ENCODE peak calls at places on chromosomes 12 and 14, in eight cellular contexts. M is Peyer's patch, Q is IMR-90, B is ovary, E is prostate gland, U is spleen, Y is A549, R is breast epithelium. P is an unnamed sample.

GRCh38 chr12:98291828-98292227 is 223.6 kb upstream of the TMPO start:
- DNase-seq in U (no peak), E (no peak), Q (no peak), B (no peak), M (no peak), Y (no peak), R (no peak), P (no peak)

GRCh38 chr12:20000229-20000869 is 368.0 kb upstream of the PDE3A start:
- DNase-seq in M (no peak), Y (no peak), E (no peak), U (no peak), R (no peak), Q (no peak), B (no peak), P (no peak)

GRCh38 chr12:27534060-27534764 is 10.2 kb downstream of the PPFIBP1 start:
- DNase-seq in Q (no peak), R (no peak), U (no peak), E (no peak), B (no peak), Y (no peak), M (no peak), P (no peak)

GRCh38 chr12:85920324-85920947 is 46.3 kb downstream of the NTS start:
- DNase-seq in U (no peak), B (no peak), Y (no peak), Q (peak; percentile 6), M (no peak), R (no peak), E (no peak), P (no peak)

GRCh38 chr14:100544506-100545141 is 42.6 kb downstream of the BEGAIN start:
- DNase-seq in Y (no peak), E (no peak), M (no peak), U (no peak), B (no peak), Q (no peak), R (no peak), P (no peak)

GRCh38 chr14:31307618-31308017 is 100.0 kb upstream of the HECTD1 start:
- DNase-seq in B (no peak), R (no peak), Q (no peak), Y (no peak), E (no peak), M (no peak), U (no peak), P (no peak)

GRCh38 chr14:26088260-26088659 is 509.6 kb downstream of the NOVA1 start:
- DNase-seq in Y (no peak), M (no peak), U (no peak), R (no peak), E (no peak), B (no peak), Q (no peak), P (no peak)

GRCh38 chr12:575948-576612 is 87.2 kb downstream of the NINJ2 start:
- DNase-seq in U (peak; percentile 97), Q (peak; percentile 31), Y (peak; percentile 84), M (peak; percentile 89), B (peak; percentile 80), E (peak; percentile 33), R (no peak), P (peak; percentile 82)

GRCh38 chr12:49903700-49904423 is at the start of gene FAIM2:
- DNase-seq in Y (no peak), M (peak; percentile 56), R (no peak), Q (peak; percentile 82), E (no peak), B (peak; percentile 69), U (peak; percentile 80), P (peak; percentile 50)

GRCh38 chr12:54428050-54429013 is 9.3 kb upstream of the ITGA5 start:
- DNase-seq in E (no peak), B (no peak), Y (no peak), U (no peak), Q (peak; percentile 68), M (no peak), R (no peak), P (no peak)

GRCh38 chr14:64293976-64294671 is at the start of gene ESR2:
- DNase-seq in B (peak; percentile 61), Y (peak; percentile 15), Q (peak; percentile 36), R (no peak), E (no peak), U (peak; percentile 84), M (peak; percentile 75), P (peak; percentile 56)

GRCh38 chr12:59820594-59821011 is 224.8 kb downstream of the SLC16A7 start:
- DNase-seq in Y (no peak), E (no peak), U (no peak), M (no peak), B (no peak), Q (peak; percentile 71), R (no peak), P (no peak)

GRCh38 chr12:114221976-114222630 is 183.8 kb downstream of the TBX5 start:
- DNase-seq in B (no peak), Q (no peak), U (no peak), M (no peak), R (no peak), Y (no peak), E (no peak), P (no peak)

GRCh38 chr14:55419663-55420062 is 8.0 kb upstream of the ATG14 start:
- DNase-seq in M (no peak), Y (no peak), U (no peak), B (no peak), Q (no peak), R (no peak), E (no peak), P (no peak)

GRCh38 chr12:103632554-103633216 is 45.6 kb downstream of the STAB2 start:
- DNase-seq in B (peak; percentile 13), E (peak; percentile 16), R (peak; percentile 19), M (peak; percentile 72), Q (peak; percentile 33), Y (peak; percentile 52), U (peak; percentile 84), P (peak; percentile 56)

GRCh38 chr12:84701041-84701440 is 211.6 kb downstream of the SLC6A15 start:
- DNase-seq in Q (no peak), U (no peak), M (no peak), B (no peak), Y (no peak), E (no peak), R (no peak), P (no peak)

GRCh38 chr14:96309128-96309906 is 53.3 kb downstream of the BDKRB1 start:
- DNase-seq in E (no peak), Q (no peak), Y (peak; percentile 13), M (peak; percentile 58), B (no peak), R (no peak), U (no peak), P (no peak)

GRCh38 chr12:96091833-96092232 is 56.4 kb upstream of the LTA4H start:
- DNase-seq in E (no peak), Q (no peak), M (no peak), U (no peak), Y (no peak), B (no peak), R (no peak), P (no peak)

GRCh38 chr12:12022306-12022931 is 48.3 kb upstream of the BCL2L14 start:
- DNase-seq in M (no peak), E (no peak), Y (no peak), B (no peak), Q (no peak), U (no peak), R (no peak), P (peak; percentile 52)

GRCh38 chr12:116759783-116760581 is 21.9 kb downstream of the RNFT2 start:
- DNase-seq in Y (no peak), R (no peak), U (peak; percentile 73), Q (no peak), M (peak; percentile 64), E (no peak), B (no peak), P (no peak)

GRCh38 chr14:61188196-61188595 is 92.9 kb downstream of the TMEM30B start:
- DNase-seq in Y (peak; percentile 43), B (peak; percentile 30), M (no peak), Q (no peak), U (no peak), E (peak; percentile 7), R (no peak), P (peak; percentile 41)

GRCh38 chr12:124916370-124917134 is 2.1 kb upstream of the UBC start:
- DNase-seq in R (peak; percentile 85), Q (peak; percentile 93), E (peak; percentile 89), U (peak; percentile 71), B (no peak), Y (no peak), M (peak; percentile 88), P (peak; percentile 87)

GRCh38 chr12:124919646-124920352 is 5.3 kb upstream of the UBC start:
- DNase-seq in Q (peak; percentile 38), M (peak; percentile 76), B (peak; percentile 18), R (no peak), E (no peak), Y (no peak), U (peak; percentile 73), P (peak; percentile 70)

GRCh38 chr12:124917841-124918621 is 3.6 kb upstream of the UBC start:
- DNase-seq in M (no peak), U (no peak), B (no peak), E (peak; percentile 66), Q (peak; percentile 21), Y (no peak), R (peak; percentile 88), P (peak; percentile 9)

GRCh38 chr12:124915249-124916236 is 1.1 kb upstream of the UBC start:
- DNase-seq in M (peak; percentile 80), U (no peak), B (no peak), R (peak; percentile 59), Y (no peak), E (peak; percentile 46), Q (peak; percentile 21), P (no peak)

GRCh38 chr12:124917135-124917840 is 2.8 kb upstream of the UBC start:
- DNase-seq in M (peak; percentile 98), Y (peak; percentile 77), E (peak; percentile 98), Q (peak; percentile 100), U (peak; percentile 98), R (peak; percentile 99), B (peak; percentile 92), P (peak; percentile 99)
- TF ChIP-seq POLR2A in M (peak; percentile 22), Y (no peak), E (peak; percentile 51), Q (peak; percentile 57), U (no peak), R (peak; percentile 29), B (peak; percentile 62), P (peak; percentile 80)

DNA sequence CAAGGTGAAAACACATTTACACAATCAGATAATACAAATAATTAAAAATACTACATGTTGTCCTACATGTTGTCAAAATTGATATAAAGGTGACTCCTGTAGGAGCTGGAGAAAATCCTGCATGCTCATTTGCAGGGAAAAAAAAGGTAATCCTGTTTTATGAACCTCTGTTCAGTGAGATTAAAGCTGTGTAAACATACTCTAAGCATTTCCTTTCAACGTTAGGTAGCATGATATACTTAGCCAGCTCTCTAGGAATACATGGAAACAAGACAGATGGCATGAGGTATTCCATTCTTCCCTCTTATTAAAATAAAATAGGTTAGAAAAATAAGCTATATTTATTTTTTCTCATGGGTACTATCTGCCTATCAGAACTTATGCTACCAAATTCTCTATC is 635.7 kb upstream of the FLRT2 start:
- DNase-seq in B (no peak), M (no peak), Y (no peak), Q (no peak), E (no peak), R (no peak), U (no peak), P (no peak)
- H3K9me3 ChIP-seq in B (no peaks in the 10 kb centered on the region), M (no peaks in the 10 kb centered on the region), Y (no peaks in the 10 kb centered on the region), Q (no peaks in the 10 kb centered on the region), E (no peaks in the 10 kb centered on the region), R (no peaks in the 10 kb centered on the region), U (peaks cover under 1% of the 10 kb centered on the region), P (no peaks in the 10 kb centered on the region)

GRCh38 chr12:131570596-131570995 is 140.3 kb upstream of the SFSWAP start:
- DNase-seq in Y (no peak), M (no peak), E (no peak), R (no peak), B (no peak), U (no peak), Q (no peak), P (no peak)
- TF ChIP-seq POLR2A in Y (no peak), M (no peak), E (no peak), R (no peak), B (no peak), U (no peak), Q (no peak), P (no peak)

GRCh38 chr14:41783403-41783802 is 176.7 kb downstream of the LRFN5 start:
- DNase-seq in M (no peak), Y (no peak), U (no peak), R (no peak), Q (no peak), B (no peak), E (no peak), P (no peak)
- H3K9me3 ChIP-seq in M (no peaks in the 10 kb centered on the region), Y (no peaks in the 10 kb centered on the region), U (no peaks in the 10 kb centered on the region), R (no peaks in the 10 kb centered on the region), Q (no peaks in the 10 kb centered on the region), B (no peaks in the 10 kb centered on the region), E (no peaks in the 10 kb centered on the region), P (no peaks in the 10 kb centered on the region)